ENCODE peak calls at places on chromosomes 16 and 17, in eight cellular contexts. J is HFF-Myc, Z is ovary, H is AG04450, V is fibroblast of mammary gland, G is BE2C, T is HFFc6, U is Caco-2. N is an unnamed sample.

GRCh38 chr16:20249247-20249646 is 78.1 kb downstream of the GP2 start:
- DNase-seq in J (no peak), G (no peak), T (no peak), V (no peak), Z (no peak), U (no peak), H (no peak), N (no peak)

GRCh38 chr16:81623365-81624102 is 155.6 kb upstream of the PLCG2 start:
- DNase-seq in G (peak; percentile 54), U (peak; percentile 54), T (peak; percentile 49), Z (peak; percentile 39), V (peak; percentile 54), J (no peak), H (no peak), N (peak; percentile 68)

GRCh38 chr17:58059141-58059540 is 24.1 kb upstream of the DYNLL2 start:
- DNase-seq in T (no peak), U (peak; percentile 33), J (no peak), H (no peak), V (no peak), Z (no peak), G (no peak), N (no peak)

GRCh38 chr16:11725457-11725856 is 17.2 kb downstream of the TXNDC11 start:
- DNase-seq in T (no peak), H (no peak), G (no peak), V (no peak), U (no peak), J (no peak), Z (no peak), N (no peak)

GRCh38 chr16:4795181-4795827 is at the start of gene SMIM22:
- DNase-seq in H (no peak), G (peak; percentile 64), V (no peak), Z (no peak), U (no peak), J (no peak), T (no peak), N (no peak)

GRCh38 chr16:84973776-84974523 is 37.4 kb downstream of the ZDHHC7 start:
- DNase-seq in V (no peak), J (no peak), U (no peak), H (no peak), Z (no peak), G (no peak), T (no peak), N (no peak)

GRCh38 chr17:53127331-53127730 is 695.4 kb upstream of the KIF2B start:
- DNase-seq in J (no peak), G (no peak), Z (no peak), U (no peak), V (no peak), H (no peak), T (no peak), N (no peak)

GRCh38 chr17:74452027-74452840 is 14.2 kb upstream of the CD300A start:
- DNase-seq in H (no peak), U (no peak), G (no peak), T (no peak), V (peak; percentile 30), J (no peak), Z (peak; percentile 66), N (no peak)

GRCh38 chr17:83057397-83057761 is 22.0 kb upstream of the METRNL start:
- DNase-seq in G (no peak), U (no peak), Z (peak; percentile 33), J (no peak), H (no peak), T (no peak), V (no peak), N (no peak)

GRCh38 chr17:61661135-61661534 is 70.1 kb upstream of the NACA2 start:
- DNase-seq in H (no peak), U (no peak), G (no peak), V (no peak), J (no peak), Z (no peak), T (no peak), N (no peak)

GRCh38 chr17:61660726-61661125 is 69.7 kb upstream of the NACA2 start:
- DNase-seq in V (no peak), Z (no peak), H (no peak), T (no peak), J (no peak), G (no peak), U (no peak), N (no peak)

GRCh38 chr17:61658183-61658582 is 67.2 kb upstream of the NACA2 start:
- DNase-seq in J (no peak), T (no peak), G (no peak), H (no peak), U (no peak), Z (no peak), V (no peak), N (no peak)

GRCh38 chr17:61659437-61659836 is 68.4 kb upstream of the NACA2 start:
- DNase-seq in V (no peak), G (no peak), T (no peak), H (no peak), Z (no peak), U (no peak), J (no peak), N (no peak)

DNA sequence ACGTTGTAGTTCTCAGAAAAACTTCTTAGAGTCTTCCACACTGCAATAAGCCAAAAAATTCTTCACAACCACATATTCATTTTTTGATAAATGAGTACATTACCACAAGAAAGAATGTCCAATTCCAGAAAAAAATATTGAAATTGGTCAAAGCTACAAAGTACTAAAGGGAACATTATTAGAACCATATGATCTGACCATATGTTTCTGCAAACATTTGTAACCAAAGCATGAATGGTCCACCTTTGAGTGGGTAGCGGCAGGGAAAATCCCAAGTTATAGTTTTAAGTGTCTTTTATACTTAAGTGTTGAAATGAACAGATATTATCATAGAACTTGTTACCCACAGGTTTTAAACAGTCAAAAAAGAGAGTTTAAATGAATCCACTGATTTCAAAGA is 71.8 kb upstream of the NACA2 start:
- DNase-seq in J (peak; percentile 27), T (no peak), U (no peak), H (no peak), G (no peak), Z (no peak), V (peak; percentile 65), N (no peak)
- TF ChIP-seq CTCF in J (no peak), T (no peak), U (no peak), H (no peak), G (no peak), Z (no peak), V (no peak), N (no peak)

GRCh38 chr17:39688945-39689344 is 1.1 kb upstream of the PGAP3 start:
- DNase-seq in V (no peak), Z (no peak), T (no peak), J (no peak), G (no peak), U (no peak), H (no peak), N (no peak)

GRCh38 chr17:39687101-39687545 is 734 bp downstream of the PGAP3 start:
- DNase-seq in Z (no peak), T (no peak), H (no peak), G (no peak), U (peak; percentile 69), V (no peak), J (no peak), N (no peak)

GRCh38 chr17:39688475-39688835 is 598 bp upstream of the PGAP3 start:
- DNase-seq in Z (no peak), J (no peak), T (no peak), V (no peak), G (no peak), U (no peak), H (no peak), N (no peak)

GRCh38 chr17:39684369-39685043 is 3.4 kb downstream of the PGAP3 start:
- DNase-seq in Z (no peak), V (no peak), T (no peak), H (no peak), J (no peak), U (no peak), G (no peak), N (no peak)

DNA sequence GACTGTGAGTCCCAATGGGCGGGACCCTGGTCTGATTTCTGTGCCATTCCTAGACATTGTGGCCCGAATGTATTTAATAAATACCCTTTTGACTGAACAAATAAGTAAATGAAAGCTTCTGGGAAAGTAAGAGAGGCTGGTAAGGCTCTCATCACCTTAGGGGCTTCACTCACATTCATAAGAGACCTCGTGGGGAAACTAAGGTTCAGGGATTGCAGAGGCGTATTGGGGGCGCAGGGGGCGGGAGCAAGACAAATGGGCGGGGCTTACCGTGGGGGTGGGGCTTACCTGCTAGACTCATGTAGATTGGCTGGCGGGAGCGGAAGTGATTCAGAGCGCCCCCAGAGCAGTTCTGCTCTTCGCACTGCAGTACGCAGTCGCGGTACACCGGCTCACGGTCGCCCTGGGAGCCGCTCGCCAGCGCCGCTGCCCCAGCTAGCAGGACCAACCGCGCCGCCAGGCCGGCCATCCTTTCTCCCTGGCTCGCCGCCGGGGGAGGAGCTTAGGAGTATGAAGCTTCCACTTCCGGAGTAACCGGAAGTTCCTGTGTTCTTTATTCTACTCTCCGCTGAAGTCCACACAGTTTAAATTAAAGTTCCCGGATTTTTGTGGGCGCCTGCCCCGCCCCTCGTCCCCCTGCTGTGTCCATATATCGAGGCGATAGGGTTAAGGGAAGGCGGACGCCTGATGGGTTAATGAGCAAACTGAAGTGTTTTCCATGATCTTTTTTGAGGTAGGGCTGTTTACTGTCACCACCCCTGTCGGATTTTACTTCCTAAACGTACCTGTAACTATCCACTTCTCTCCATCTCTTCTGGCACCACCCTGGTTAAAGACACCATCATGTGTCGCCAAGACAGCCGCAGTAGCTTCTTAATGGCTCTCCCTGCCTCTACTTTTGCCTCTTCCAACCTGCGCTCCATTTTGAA is at the start of gene PGAP3:
- DNase-seq in V (peak; percentile 86), J (peak; percentile 67), Z (peak; percentile 89), T (peak; percentile 87), U (peak; percentile 95), G (peak; percentile 96), H (peak; percentile 66), N (peak; percentile 91)
- TF ChIP-seq CTCF in V (no peak), J (no peak), Z (no peak), T (peak; percentile 18), U (no peak), G (no peak), H (no peak), N (no peak)

GRCh38 chr16:73217654-73218053 is 169.7 kb upstream of the ZFHX3 start:
- DNase-seq in G (no peak), H (no peak), J (no peak), Z (no peak), V (no peak), T (no peak), U (no peak), N (no peak)

GRCh38 chr16:73215482-73216377 is 167.8 kb upstream of the ZFHX3 start:
- DNase-seq in V (peak; percentile 97), Z (no peak), H (peak; percentile 62), J (no peak), T (peak; percentile 77), G (no peak), U (no peak), N (peak; percentile 42)

GRCh38 chr16:73214825-73215481 is 167.0 kb upstream of the ZFHX3 start:
- DNase-seq in U (no peak), Z (no peak), T (peak; percentile 97), H (peak; percentile 65), V (peak; percentile 98), J (peak; percentile 92), G (no peak), N (peak; percentile 34)

GRCh38 chr16:73216932-73217331 is 169.0 kb upstream of the ZFHX3 start:
- DNase-seq in T (peak; percentile 14), H (no peak), J (no peak), G (no peak), Z (no peak), V (peak; percentile 54), U (no peak), N (no peak)

GRCh38 chr16:73219176-73219575 is 171.2 kb upstream of the ZFHX3 start:
- DNase-seq in G (no peak), J (no peak), H (no peak), Z (no peak), V (no peak), U (no peak), T (no peak), N (no peak)
- TF ChIP-seq CTCF in G (peak; percentile 24), J (peak; percentile 17), H (peak; percentile 33), Z (no peak), V (peak; percentile 22), U (peak; percentile 16), T (peak; percentile 65), N (peak; percentile 15)

GRCh38 chr16:13767215-13767614 is 152.7 kb upstream of the ERCC4 start:
- DNase-seq in G (no peak), H (no peak), U (peak; percentile 3), Z (no peak), V (peak; percentile 0), J (no peak), T (no peak), N (no peak)
- TF ChIP-seq CTCF in G (no peak), H (no peak), U (no peak), Z (no peak), V (no peak), J (no peak), T (no peak), N (no peak)